ENCODE peak calls at places on chromosomes 3 and 15, in four cellular contexts. S is GM13977, M is NCI-H524, B is mesenteric fat pad. J is an unnamed sample.

GRCh38 chr15:79408041-79408440 is 24.1 kb upstream of the MINAR1 start:
- DNase-seq in B (no peak), S (no peak), M (no peak), J (no peak)

GRCh38 chr3:52110502-52110901 is 43.7 kb downstream of the POC1A start:
- DNase-seq in M (no peak), S (no peak), B (no peak), J (no peak)

GRCh38 chr3:188296761-188297689 is 143.1 kb downstream of the LPP start:
- DNase-seq in B (no peak), M (no peak), S (no peak), J (no peak)

GRCh38 chr3:46065294-46065705 is 38.0 kb upstream of the XCR1 start:
- DNase-seq in S (peak; percentile 38), B (no peak), M (peak; percentile 89), J (peak; percentile 61)

GRCh38 chr15:83365370-83365938 is 81.0 kb upstream of the BNC1 start:
- DNase-seq in B (no peak), M (peak; percentile 66), S (no peak), J (no peak)

GRCh38 chr15:55552461-55552860 is 35.7 kb downstream of the PYGO1 start:
- DNase-seq in S (no peak), B (no peak), M (no peak), J (no peak)

GRCh38 chr3:129399895-129400357 is 28.5 kb downstream of the EFCAB12 start:
- DNase-seq in S (no peak), B (no peak), M (no peak), J (no peak)

GRCh38 chr3:23537006-23537620 is 268.6 kb upstream of the UBE2E1 start:
- DNase-seq in B (no peak), S (no peak), M (peak; percentile 10), J (no peak)

GRCh38 chr3:120481056-120481455 is 30.3 kb upstream of the FSTL1 start:
- DNase-seq in S (no peak), M (no peak), B (no peak), J (no peak)

GRCh38 chr3:46934508-46935167 is 41.9 kb downstream of the CCDC12 start:
- DNase-seq in M (no peak), B (peak; percentile 87), S (no peak), J (no peak)

GRCh38 chr3:49182682-49183081 is 11.3 kb downstream of the KLHDC8B start:
- DNase-seq in B (no peak), M (no peak), S (no peak), J (no peak)

GRCh38 chr3:61236556-61236955 is 14.7 kb downstream of the FHIT start:
- DNase-seq in B (no peak), S (peak; percentile 42), M (no peak), J (peak; percentile 66)

GRCh38 chr15:84785053-84785452 is 32.1 kb upstream of the ALPK3 start:
- DNase-seq in S (no peak), M (no peak), B (no peak), J (no peak)

GRCh38 chr15:75065467-75065850 is 42.1 kb downstream of the PPCDC start:
- DNase-seq in B (no peak), M (no peak), S (no peak), J (no peak)

GRCh38 chr3:102158080-102158756 is 276.6 kb upstream of the ZPLD1 start:
- DNase-seq in S (no peak), M (no peak), B (no peak), J (no peak)

GRCh38 chr15:83504365-83504764 is 57.2 kb downstream of the SH3GL3 start:
- DNase-seq in B (no peak), S (no peak), M (no peak), J (no peak)

GRCh38 chr3:160929595-160929994 is 173.6 kb downstream of the PPM1L start:
- DNase-seq in B (no peak), S (no peak), M (peak; percentile 55), J (no peak)

GRCh38 chr3:16203031-16203430 is 28.6 kb downstream of the GALNT15 start:
- DNase-seq in S (no peak), B (no peak), M (no peak), J (no peak)

GRCh38 chr3:183489455-183490210 is 61.2 kb upstream of the MCF2L2 start:
- DNase-seq in M (no peak), S (no peak), B (no peak), J (no peak)

GRCh38 chr3:137410028-137410427 is 354.1 kb upstream of the SOX14 start:
- DNase-seq in M (no peak), S (no peak), B (no peak), J (no peak)

GRCh38 chr3:38028621-38029361 is 651 bp downstream of the PLCD1 start:
- DNase-seq in B (peak; percentile 88), S (no peak), M (no peak), J (no peak)

GRCh38 chr3:40782086-40782721 is 257.4 kb downstream of the ZNF621 start:
- DNase-seq in S (no peak), M (no peak), B (no peak), J (no peak)

J was measured in GM20000.